ENCODE peak calls at places on chromosomes 5 and 9, in ten cellular contexts. E is transverse colon, T is HL-60, J is prostate gland, M is HepG2, K is breast epithelium, F is HCT116, O is endothelial cell of umbilical vein, L is sigmoid colon, V is stomach. H is an unnamed sample.

GRCh38 chr5:105506692-105507277 is 1944.2 kb upstream of the NUDT12 start:
- DNase-seq in E (no peak), T (no peak), J (no peak), M (peak), K (no peak), F (peak), O (peak), L (no peak), V (no peak), H (no peak)

GRCh38 chr9:437066-438015 is 222.7 kb downstream of the DOCK8 start:
- DNase-seq in E (no peak), T (no peak), J (no peak), M (no peak), K (no peak), F (no peak), O (no peak), L (no peak), V (no peak), H (no peak)

GRCh38 chr5:80288177-80288576 is 31.6 kb upstream of the SPZ1 start:
- DNase-seq in E (no peak), T (no peak), J (no peak), M (no peak), K (no peak), F (no peak), O (no peak), L (no peak), V (no peak), H (no peak)

GRCh38 chr9:90251311-90251710 is 391.3 kb downstream of the DIRAS2 start:
- DNase-seq in E (no peak), T (no peak), J (no peak), M (no peak), K (no peak), F (no peak), O (no peak), L (no peak), V (no peak), H (no peak)

GRCh38 chr5:159337291-159337974 is 7.1 kb upstream of the IL12B start:
- DNase-seq in E (no peak), T (peak), J (no peak), M (no peak), K (no peak), F (no peak), O (no peak), L (no peak), V (no peak), H (no peak)

GRCh38 chr9:133387680-133388079 is 11.5 kb downstream of the STKLD1 start:
- DNase-seq in E (no peak), T (no peak), J (peak), M (peak), K (peak), F (no peak), O (no peak), L (no peak), V (no peak), H (no peak)

GRCh38 chr9:136804509-136805206 is 3.1 kb upstream of the RABL6 start:
- DNase-seq in E (no peak), T (no peak), J (peak), M (no peak), K (peak), F (no peak), O (no peak), L (no peak), V (no peak), H (no peak)

GRCh38 chr5:141825836-141826560 is 52.2 kb downstream of the PCDH1 start:
- DNase-seq in E (no peak), T (no peak), J (no peak), M (no peak), K (no peak), F (no peak), O (no peak), L (no peak), V (no peak), H (peak)

GRCh38 chr5:42274913-42275312 is 148.3 kb upstream of the GHR start:
- DNase-seq in E (no peak), T (no peak), J (no peak), M (no peak), K (no peak), F (no peak), O (no peak), L (no peak), V (no peak), H (no peak)

GRCh38 chr9:20832775-20833174 is 148.7 kb downstream of the FOCAD start:
- DNase-seq in E (no peak), T (no peak), J (no peak), M (no peak), K (no peak), F (no peak), O (no peak), L (no peak), V (no peak), H (no peak)

GRCh38 chr5:143237664-143238063 is 165.8 kb downstream of the NR3C1 start:
- DNase-seq in E (no peak), T (no peak), J (no peak), M (no peak), K (no peak), F (no peak), O (no peak), L (peak), V (no peak), H (no peak)

GRCh38 chr9:121634800-121635261 is 16.6 kb upstream of the DAB2IP start:
- DNase-seq in E (no peak), T (no peak), J (no peak), M (peak), K (no peak), F (no peak), O (peak), L (no peak), V (no peak), H (no peak)

GRCh38 chr5:42943931-42944631 is 96.0 kb downstream of the ANXA2R start:
- DNase-seq in E (no peak), T (no peak), J (no peak), M (no peak), K (no peak), F (no peak), O (no peak), L (no peak), V (no peak), H (no peak)

GRCh38 chr9:107395126-107395525 is 94.4 kb downstream of the KLF4 start:
- DNase-seq in E (no peak), T (no peak), J (no peak), M (no peak), K (no peak), F (no peak), O (no peak), L (no peak), V (no peak), H (no peak)

GRCh38 chr5:61277190-61277589 is 54.9 kb upstream of the ZSWIM6 start:
- DNase-seq in E (no peak), T (no peak), J (no peak), M (peak), K (no peak), F (no peak), O (peak), L (no peak), V (no peak), H (no peak)

GRCh38 chr9:120383999-120384924 is 195.7 kb downstream of the CDK5RAP2 start:
- DNase-seq in E (peak), T (no peak), J (no peak), M (peak), K (peak), F (no peak), O (peak), L (peak), V (peak), H (no peak)

GRCh38 chr5:95543017-95543705 is 11.6 kb downstream of the SKIC3 start:
- DNase-seq in E (no peak), T (no peak), J (peak), M (no peak), K (no peak), F (no peak), O (no peak), L (no peak), V (no peak), H (no peak)

GRCh38 chr5:75510836-75511434 is 494 bp downstream of the CERT1 start:
- DNase-seq in E (peak), T (no peak), J (peak), M (peak), K (peak), F (no peak), O (peak), L (peak), V (no peak), H (no peak)

GRCh38 chr9:114631166-114631565 is 20.1 kb downstream of the TMEM268 start:
- DNase-seq in E (no peak), T (no peak), J (no peak), M (no peak), K (no peak), F (no peak), O (no peak), L (no peak), V (no peak), H (no peak)

DNA sequence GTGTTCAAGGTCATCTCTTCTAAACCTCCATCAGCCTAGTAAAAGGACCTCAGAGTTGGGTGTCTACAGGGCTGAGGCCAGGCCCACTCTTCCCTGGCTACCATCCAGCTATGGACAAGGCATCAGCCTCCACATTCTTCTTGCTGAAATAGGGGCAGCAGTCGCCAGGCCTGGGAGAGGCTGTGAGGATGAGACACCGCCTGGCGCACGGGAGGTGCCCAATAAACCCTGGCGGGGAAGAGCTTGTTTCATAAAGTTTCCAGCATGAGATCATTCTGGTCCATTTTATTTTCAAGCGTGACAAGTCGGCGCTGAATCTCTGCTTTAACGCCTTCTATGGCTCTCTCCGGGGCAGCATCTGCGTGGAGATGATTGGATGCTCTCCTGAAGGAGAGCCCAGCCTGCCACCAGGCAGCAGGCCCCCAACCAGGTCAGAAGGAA is 153.4 kb downstream of the OLFM1 start:
- DNase-seq in E (no peak), T (no peak), J (no peak), M (no peak), K (no peak), F (no peak), O (no peak), L (peak), V (no peak), H (no peak)
- TF ChIP-seq POLR2AphosphoS5 in E (no peak), T (no peak), J (no peak), M (no peak), K (no peak), F (no peak), O (no peak), L (no peak), V (no peak), H (no peak)

GRCh38 chr5:151347364-151347763 is at the start of gene SLC36A2:
- DNase-seq in E (no peak), T (no peak), J (no peak), M (no peak), K (no peak), F (no peak), O (no peak), L (no peak), V (no peak), H (no peak)
- TF ChIP-seq POLR2AphosphoS5 in E (no peak), T (no peak), J (no peak), M (no peak), K (no peak), F (no peak), O (no peak), L (no peak), V (no peak), H (no peak)

DNA sequence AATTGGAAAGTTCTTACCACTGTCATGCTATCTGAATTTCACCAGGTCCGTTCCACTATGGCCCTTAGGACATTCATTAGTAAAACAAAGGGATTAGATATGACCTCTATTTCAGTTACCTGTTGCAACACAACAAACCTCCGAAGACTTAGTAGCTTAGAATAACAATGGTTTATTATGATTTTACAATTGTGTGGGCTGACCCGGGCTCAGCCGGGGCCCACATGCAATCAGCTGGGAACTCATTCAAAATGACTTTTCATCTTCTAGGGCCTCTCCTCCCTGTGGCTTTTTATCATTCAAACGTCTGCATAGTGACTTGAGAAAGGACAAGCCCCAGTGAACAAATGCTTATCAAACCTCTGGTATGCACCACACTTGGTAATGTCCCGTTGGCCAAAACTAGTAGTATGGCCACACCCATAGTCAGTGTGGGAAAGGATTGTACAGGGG is 2.3 kb upstream of the FBXW11 start:
- DNase-seq in E (no peak), T (no peak), J (no peak), M (no peak), K (no peak), F (no peak), O (no peak), L (no peak), V (no peak), H (no peak)
- TF ChIP-seq POLR2AphosphoS5 in E (no peak), T (no peak), J (no peak), M (no peak), K (no peak), F (no peak), O (no peak), L (no peak), V (no peak), H (no peak)

GRCh38 chr5:134545070-134545868 is 19.8 kb downstream of the JADE2 start:
- DNase-seq in E (peak), T (no peak), J (no peak), M (no peak), K (no peak), F (no peak), O (no peak), L (peak), V (no peak), H (no peak)
- TF ChIP-seq POLR2AphosphoS5 in E (peak), T (no peak), J (peak), M (no peak), K (no peak), F (no peak), O (no peak), L (peak), V (no peak), H (no peak)

GRCh38 chr5:173616577-173617118 is at the start of gene BOD1:
- DNase-seq in E (peak), T (peak), J (peak), M (peak), K (peak), F (peak), O (peak), L (peak), V (peak), H (peak)
- TF ChIP-seq POLR2AphosphoS5 in E (no peak), T (peak), J (peak), M (peak), K (peak), F (peak), O (no peak), L (peak), V (peak), H (no peak)

GRCh38 chr5:125552486-125552885 is 806.0 kb upstream of the ZNF608 start:
- DNase-seq in E (no peak), T (no peak), J (no peak), M (no peak), K (no peak), F (no peak), O (peak), L (no peak), V (no peak), H (no peak)

GRCh38 chr5:125549322-125549871 is 803.0 kb upstream of the ZNF608 start:
- DNase-seq in E (no peak), T (no peak), J (no peak), M (no peak), K (no peak), F (no peak), O (peak), L (no peak), V (no peak), H (no peak)

GRCh38 chr5:125551246-125551645 is 804.8 kb upstream of the ZNF608 start:
- DNase-seq in E (no peak), T (no peak), J (no peak), M (no peak), K (no peak), F (no peak), O (no peak), L (no peak), V (no peak), H (no peak)

GRCh38 chr5:125551797-125552196 is 805.4 kb upstream of the ZNF608 start:
- DNase-seq in E (no peak), T (no peak), J (no peak), M (no peak), K (no peak), F (no peak), O (no peak), L (no peak), V (no peak), H (no peak)

DNA sequence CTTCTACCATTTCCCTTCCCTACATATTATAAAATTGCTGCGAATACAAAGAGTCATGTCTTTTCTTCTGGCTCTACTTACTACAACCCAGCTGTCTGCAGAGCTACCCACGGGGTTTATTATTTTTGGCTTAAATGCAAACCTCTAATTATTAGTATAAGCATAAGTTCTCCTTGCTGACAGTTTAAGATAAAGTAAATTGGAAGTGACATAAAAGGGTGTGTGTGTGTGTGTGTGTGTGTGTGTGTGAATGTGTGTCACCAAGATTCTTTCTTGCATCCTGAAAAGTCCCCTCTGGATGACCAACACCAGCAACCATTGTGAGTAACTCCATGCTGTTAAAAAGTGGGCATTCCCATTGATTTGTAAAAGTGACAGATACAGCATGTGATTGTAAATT is 803.8 kb upstream of the ZNF608 start:
- DNase-seq in E (no peak), T (no peak), J (no peak), M (no peak), K (no peak), F (no peak), O (peak), L (no peak), V (no peak), H (no peak)
- TF ChIP-seq POLR2AphosphoS5 in E (no peak), T (no peak), J (no peak), M (no peak), K (no peak), F (no peak), O (peak), L (no peak), V (no peak), H (no peak)

GRCh38 chr9:129697956-129698757 is 32.7 kb downstream of the PRRX2 start:
- DNase-seq in E (peak), T (no peak), J (no peak), M (no peak), K (no peak), F (no peak), O (no peak), L (peak), V (no peak), H (no peak)
- TF ChIP-seq POLR2AphosphoS5 in E (no peak), T (no peak), J (no peak), M (no peak), K (no peak), F (no peak), O (no peak), L (no peak), V (no peak), H (no peak)

GRCh38 chr5:40317023-40317422 is 362.7 kb upstream of the PTGER4 start:
- DNase-seq in E (no peak), T (no peak), J (no peak), M (no peak), K (no peak), F (no peak), O (no peak), L (no peak), V (no peak), H (no peak)

GRCh38 chr5:40318378-40318777 is 361.3 kb upstream of the PTGER4 start:
- DNase-seq in E (no peak), T (no peak), J (no peak), M (no peak), K (no peak), F (no peak), O (peak), L (no peak), V (no peak), H (no peak)

GRCh38 chr5:40321514-40321913 is 358.2 kb upstream of the PTGER4 start:
- DNase-seq in E (no peak), T (no peak), J (no peak), M (no peak), K (no peak), F (no peak), O (peak), L (no peak), V (no peak), H (no peak)
- TF ChIP-seq POLR2AphosphoS5 in E (no peak), T (no peak), J (no peak), M (no peak), K (no peak), F (no peak), O (no peak), L (no peak), V (no peak), H (no peak)

GRCh38 chr5:97183100-97183929 is at the start of gene RIOK2:
- DNase-seq in E (peak), T (peak), J (peak), M (peak), K (peak), F (peak), O (peak), L (peak), V (peak), H (peak)
- TF ChIP-seq POLR2AphosphoS5 in E (peak), T (peak), J (peak), M (peak), K (peak), F (peak), O (peak), L (peak), V (peak), H (peak)

H was measured in GM12892.